ENCODE peak calls at places on chromosomes 12 and 14, in ten cellular contexts. Y is IMR-90, C is lower lobe of right lung, V is astrocyte, G is PC-3, R is kidney, B is stomach, E is mammary epithelial cell, N is pancreas, W is trophoblast cell. L is an unnamed sample.
A peak's percentile ranks its signal among the peaks of the same experiment; 100 is the strongest.

GRCh38 chr14:96225745-96226151 is 21.1 kb downstream of the BDKRB2 start:
- DNase-seq in Y (peak; percentile 64), C (no peak), V (peak; percentile 81), G (peak; percentile 62), R (peak; percentile 85), B (no peak), E (peak; percentile 54), N (no peak), W (no peak), L (no peak)

GRCh38 chr14:61519106-61519505 is 176.2 kb upstream of the HIF1A start:
- DNase-seq in Y (no peak), C (no peak), V (no peak), G (no peak), R (no peak), B (no peak), E (no peak), N (no peak), W (no peak), L (no peak)

GRCh38 chr12:54439521-54440255 is 20.6 kb upstream of the ITGA5 start:
- DNase-seq in Y (peak; percentile 86), C (no peak), V (peak; percentile 76), G (peak; percentile 72), R (no peak), B (no peak), E (peak; percentile 59), N (no peak), W (peak; percentile 82), L (no peak)

GRCh38 chr14:61148742-61149350 is 132.3 kb downstream of the TMEM30B start:
- DNase-seq in Y (no peak), C (no peak), V (no peak), G (no peak), R (no peak), B (no peak), E (no peak), N (no peak), W (no peak), L (no peak)

GRCh38 chr14:71103662-71104484 is 196.6 kb downstream of the PCNX1 start:
- DNase-seq in Y (peak; percentile 80), C (no peak), V (peak; percentile 44), G (peak; percentile 78), R (no peak), B (no peak), E (peak; percentile 42), N (no peak), W (peak; percentile 84), L (no peak)

GRCh38 chr12:130194154-130194553 is 31.9 kb downstream of the FZD10 start:
- DNase-seq in Y (no peak), C (no peak), V (no peak), G (no peak), R (no peak), B (peak; percentile 11), E (no peak), N (no peak), W (no peak), L (no peak)

GRCh38 chr14:93959239-93960107 is 16.9 kb downstream of the ASB2 start:
- DNase-seq in Y (peak; percentile 95), C (peak; percentile 67), V (peak; percentile 86), G (peak; percentile 95), R (peak; percentile 91), B (peak; percentile 77), E (peak; percentile 100), N (peak; percentile 45), W (peak; percentile 98), L (peak; percentile 32)

GRCh38 chr12:129772463-129773169 is 131.2 kb downstream of the TMEM132D start:
- DNase-seq in Y (no peak), C (no peak), V (peak; percentile 81), G (no peak), R (no peak), B (no peak), E (no peak), N (no peak), W (no peak), L (no peak)

GRCh38 chr12:45611495-45611894 is 118.0 kb upstream of the ARID2 start:
- DNase-seq in Y (no peak), C (no peak), V (no peak), G (no peak), R (no peak), B (no peak), E (no peak), N (no peak), W (no peak), L (no peak)

GRCh38 chr14:95046711-95047681 is 110.3 kb downstream of the DICER1 start:
- DNase-seq in Y (peak; percentile 61), C (no peak), V (no peak), G (peak; percentile 10), R (peak; percentile 78), B (peak; percentile 24), E (no peak), N (no peak), W (no peak), L (no peak)

GRCh38 chr12:28027947-28028724 is 55.6 kb upstream of the PTHLH start:
- DNase-seq in Y (peak; percentile 45), C (no peak), V (peak; percentile 48), G (peak; percentile 99), R (no peak), B (no peak), E (peak; percentile 52), N (no peak), W (peak; percentile 71), L (no peak)

GRCh38 chr12:28035483-28035882 is 63.0 kb upstream of the PTHLH start:
- DNase-seq in Y (peak; percentile 87), C (no peak), V (peak; percentile 70), G (peak; percentile 100), R (no peak), B (no peak), E (peak; percentile 78), N (no peak), W (peak; percentile 13), L (no peak)

GRCh38 chr12:28034271-28034670 is 61.7 kb upstream of the PTHLH start:
- DNase-seq in Y (no peak), C (no peak), V (no peak), G (peak; percentile 66), R (no peak), B (no peak), E (no peak), N (no peak), W (no peak), L (no peak)

GRCh38 chr12:28032811-28033537 is 60.4 kb upstream of the PTHLH start:
- DNase-seq in Y (peak; percentile 24), C (no peak), V (peak; percentile 90), G (peak; percentile 93), R (no peak), B (no peak), E (peak; percentile 94), N (no peak), W (peak; percentile 25), L (no peak)

DNA sequence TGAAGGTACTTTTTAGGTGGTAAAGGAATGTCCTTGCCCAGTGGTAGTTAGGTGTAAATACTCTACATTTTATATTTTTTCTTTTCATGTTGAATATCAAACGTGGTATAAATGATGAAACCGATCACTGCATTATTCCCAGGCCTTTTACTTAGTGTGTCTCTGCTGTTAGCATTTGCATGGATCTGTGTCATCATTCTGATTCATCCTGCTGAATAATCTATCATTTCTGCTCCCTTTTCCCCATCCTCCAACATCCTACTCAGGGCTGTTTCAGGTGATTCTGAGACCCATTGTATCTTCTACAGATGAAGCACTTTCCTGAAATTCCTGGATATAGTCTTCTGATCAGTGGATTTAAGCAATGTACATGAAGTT is 61.0 kb upstream of the PTHLH start:
- DNase-seq in Y (peak; percentile 74), C (no peak), V (peak; percentile 63), G (peak; percentile 96), R (no peak), B (no peak), E (peak; percentile 84), N (no peak), W (no peak), L (no peak)
- H3K27ac ChIP-seq in Y (no peak overlapping the region), C (no peak overlapping the region), V (peak overlapping the region; percentile 82), G (peak overlapping the region; percentile 77), R (no peak overlapping the region), B (no peak overlapping the region), E (peak overlapping the region; percentile 100), N (no peak overlapping the region), W (peak overlapping the region; percentile 91), L (no peak overlapping the region)

GRCh38 chr12:105588126-105588525 is 257.6 kb downstream of the C12orf75 start:
- DNase-seq in Y (no peak), C (no peak), V (no peak), G (no peak), R (peak; percentile 56), B (no peak), E (no peak), N (no peak), W (no peak), L (peak; percentile 8)

GRCh38 chr12:105595440-105595839 is 264.9 kb downstream of the C12orf75 start:
- DNase-seq in Y (no peak), C (no peak), V (no peak), G (no peak), R (no peak), B (no peak), E (no peak), N (no peak), W (no peak), L (no peak)

GRCh38 chr12:105587237-105587636 is 256.7 kb downstream of the C12orf75 start:
- DNase-seq in Y (no peak), C (no peak), V (no peak), G (no peak), R (no peak), B (no peak), E (no peak), N (no peak), W (no peak), L (no peak)

GRCh38 chr12:105590571-105590970 is 260.1 kb downstream of the C12orf75 start:
- DNase-seq in Y (no peak), C (no peak), V (no peak), G (no peak), R (no peak), B (no peak), E (peak; percentile 87), N (no peak), W (no peak), L (no peak)
- H3K36me3 ChIP-seq in Y (no peaks in the 10 kb centered on the region), C (no peaks in the 10 kb centered on the region), V (no peaks in the 10 kb centered on the region), G (no peaks in the 10 kb centered on the region), R (no peaks in the 10 kb centered on the region), B (no peaks in the 10 kb centered on the region), E (no peaks in the 10 kb centered on the region), N (no peaks in the 10 kb centered on the region), W (no peaks in the 10 kb centered on the region), L (no peaks in the 10 kb centered on the region)

GRCh38 chr12:16062611-16063010 is 151.5 kb downstream of the DERA start:
- DNase-seq in Y (no peak), C (no peak), V (peak; percentile 33), G (peak; percentile 16), R (no peak), B (no peak), E (peak; percentile 14), N (no peak), W (no peak), L (no peak)

GRCh38 chr12:16056910-16057309 is 145.8 kb downstream of the DERA start:
- DNase-seq in Y (no peak), C (no peak), V (no peak), G (no peak), R (no peak), B (no peak), E (no peak), N (no peak), W (no peak), L (no peak)
- H3K27ac ChIP-seq in Y (no peak overlapping the region), C (no peak overlapping the region), V (no peak overlapping the region), G (no peak overlapping the region), R (no peak overlapping the region), B (no peak overlapping the region), E (no peak overlapping the region), N (no peak overlapping the region), W (no peak overlapping the region), L (no peak overlapping the region)

DNA sequence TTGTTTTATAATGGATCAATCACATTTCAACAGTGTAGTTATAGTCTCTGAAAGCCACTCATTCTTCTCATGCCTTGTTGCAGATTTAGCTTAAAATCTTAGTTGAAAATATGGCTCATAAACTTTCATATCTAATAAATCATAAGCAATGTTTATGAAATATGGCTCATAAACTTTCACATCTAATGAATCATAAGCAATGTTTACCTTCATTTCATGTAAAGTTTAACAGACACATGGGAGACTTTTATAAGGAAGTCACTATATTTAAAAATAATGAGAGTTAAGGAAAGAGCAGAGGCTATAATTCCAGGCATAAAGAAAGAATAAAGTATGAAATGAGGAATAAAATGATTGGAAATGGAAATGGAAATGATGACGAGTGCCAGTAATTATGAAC is 1042.1 kb downstream of the FSCB start:
- DNase-seq in Y (no peak), C (no peak), V (no peak), G (peak; percentile 72), R (no peak), B (no peak), E (no peak), N (no peak), W (no peak), L (no peak)
- H3K36me3 ChIP-seq in Y (no peaks in the 10 kb centered on the region), C (no peaks in the 10 kb centered on the region), V (no peaks in the 10 kb centered on the region), G (no peaks in the 10 kb centered on the region), R (no peaks in the 10 kb centered on the region), B (no peaks in the 10 kb centered on the region), E (no peaks in the 10 kb centered on the region), N (no peaks in the 10 kb centered on the region), W (no peaks in the 10 kb centered on the region), L (no peaks in the 10 kb centered on the region)